ENCODE peak calls at places on chromosomes 7 and 10, in four cellular contexts. R, C, X and F are unnamed samples.

GRCh38 chr10:69057261-69057950 is 30.5 kb upstream of the SRGN start:
- DNase-seq in R (no peak), C (peak; percentile 92), X (no peak), F (no peak)

GRCh38 chr7:108286290-108286904 is 156.2 kb upstream of the LAMB4 start:
- DNase-seq in R (no peak), C (no peak), X (no peak), F (no peak)

GRCh38 chr10:1370298-1370697 is 314.1 kb downstream of the WDR37 start:
- DNase-seq in C (no peak), R (no peak), X (no peak), F (no peak)

GRCh38 chr10:118638680-118639079 is 43.2 kb upstream of the PRLHR start:
- DNase-seq in X (no peak), R (no peak), C (no peak), F (no peak)

GRCh38 chr10:76581685-76582084 is 1055.9 kb downstream of the KCNMA1 start:
- DNase-seq in X (no peak), R (no peak), C (no peak), F (no peak)

GRCh38 chr10:93091960-93092359 is 18.3 kb downstream of the CYP26A1 start:
- DNase-seq in R (no peak), X (no peak), C (no peak), F (no peak)

GRCh38 chr7:20330797-20331230 is at the start of gene ITGB8:
- DNase-seq in R (no peak), C (no peak), X (no peak), F (peak; percentile 23)

GRCh38 chr10:29344073-29344820 is 55.4 kb downstream of the LYZL1 start:
- DNase-seq in X (no peak), R (no peak), C (no peak), F (no peak)

GRCh38 chr10:76981251-76981650 is 656.4 kb downstream of the KCNMA1 start:
- DNase-seq in C (no peak), R (no peak), X (no peak), F (no peak)

GRCh38 chr10:5446390-5446926 is 34.1 kb downstream of the NET1 start:
- DNase-seq in C (peak; percentile 38), X (no peak), R (peak; percentile 97), F (no peak)

GRCh38 chr10:102801496-102801895 is 35.7 kb downstream of the CYP17A1 start:
- DNase-seq in X (no peak), R (no peak), C (no peak), F (no peak)

GRCh38 chr10:132860527-132860926 is 74.6 kb upstream of the NKX6-2 start:
- DNase-seq in X (no peak), C (no peak), R (peak; percentile 13), F (no peak)

GRCh38 chr10:75593690-75594556 is 162.5 kb downstream of the LRMDA start:
- DNase-seq in R (peak; percentile 27), X (no peak), C (no peak), F (no peak)

GRCh38 chr10:46542567-46543323 is 13.7 kb downstream of the GPRIN2 start:
- DNase-seq in R (no peak), C (no peak), X (no peak), F (no peak)

GRCh38 chr7:45136106-45137060 is 21.2 kb upstream of the RAMP3 start:
- DNase-seq in C (peak; percentile 57), R (peak; percentile 77), X (peak; percentile 41), F (peak; percentile 70)

GRCh38 chr7:521221-522070 is 1.8 kb upstream of the PDGFA start:
- DNase-seq in R (no peak), C (no peak), X (no peak), F (peak; percentile 76)

GRCh38 chr7:40374575-40374974 is 239.8 kb downstream of the SUGCT start:
- DNase-seq in C (no peak), R (no peak), X (no peak), F (no peak)

GRCh38 chr10:125162181-125162906 is 2.0 kb upstream of the CTBP2 start:
- DNase-seq in C (no peak), R (no peak), X (no peak), F (no peak)

GRCh38 chr7:115352375-115352774 is 430.5 kb downstream of the MDFIC start:
- DNase-seq in X (no peak), R (no peak), C (no peak), F (no peak)

GRCh38 chr7:36132025-36132424 is 21.0 kb upstream of the EEPD1 start:
- DNase-seq in C (no peak), R (no peak), X (no peak), F (no peak)

GRCh38 chr10:128032466-128032865 is 93.8 kb downstream of the MKI67 start:
- DNase-seq in X (no peak), R (no peak), C (no peak), F (no peak)

GRCh38 chr7:158125091-158125490 is 462.5 kb downstream of the PTPRN2 start:
- DNase-seq in C (no peak), X (no peak), R (no peak), F (no peak)

GRCh38 chr10:79409038-79410035 is 36.1 kb downstream of the ZCCHC24 start:
- DNase-seq in R (no peak), X (no peak), C (no peak), F (no peak)

GRCh38 chr7:135333196-135333595 is 99.6 kb downstream of the STRA8 start:
- DNase-seq in C (no peak), X (no peak), R (no peak), F (no peak)

GRCh38 chr7:77498659-77499379 is 38.3 kb upstream of the PTPN12 start:
- DNase-seq in X (no peak), C (no peak), R (no peak), F (no peak)

GRCh38 chr10:99917963-99918825 is 91.6 kb downstream of the DNMBP start:
- DNase-seq in C (no peak), R (no peak), X (no peak), F (no peak)

GRCh38 chr7:69047166-69047760 is 551.0 kb upstream of the AUTS2 start:
- DNase-seq in R (no peak), C (no peak), X (no peak), F (no peak)

GRCh38 chr7:68547794-68548193 is 1050.5 kb upstream of the AUTS2 start:
- DNase-seq in X (no peak), C (no peak), R (no peak), F (no peak)

GRCh38 chr7:36037121-36037662 is 115.9 kb upstream of the EEPD1 start:
- DNase-seq in R (no peak), C (no peak), X (no peak), F (no peak)

GRCh38 chr7:109641445-109641844 is 1071.8 kb downstream of the DNAJB9 start:
- DNase-seq in R (no peak), C (no peak), X (no peak), F (no peak)

GRCh38 chr7:127594490-127594889 is 954 bp downstream of the FSCN3 start:
- DNase-seq in R (no peak), C (peak; percentile 73), X (no peak), F (no peak)

GRCh38 chr7:151689196-151689971 is 169.7 kb upstream of the RHEB start:
- DNase-seq in X (no peak), C (no peak), R (no peak), F (no peak)

GRCh38 chr7:96497567-96497966 is 175.7 kb upstream of the SLC25A13 start:
- DNase-seq in C (no peak), X (no peak), R (no peak), F (no peak)

GRCh38 chr7:24819916-24820689 is 62.8 kb upstream of the GSDME start:
- DNase-seq in X (no peak), R (peak; percentile 86), C (peak; percentile 72), F (peak; percentile 50)

GRCh38 chr7:157253850-157254249 is 83.0 kb upstream of the DNAJB6 start:
- DNase-seq in R (no peak), X (no peak), C (no peak), F (no peak)

GRCh38 chr10:31384589-31384949 is 65.6 kb downstream of the ZEB1 start:
- DNase-seq in R (no peak), X (no peak), C (no peak), F (no peak)

GRCh38 chr7:154345093-154345492 is 292.9 kb downstream of the DPP6 start:
- DNase-seq in C (no peak), X (no peak), R (no peak), F (no peak)

GRCh38 chr7:676246-676971 is 50.1 kb upstream of the DNAAF5 start:
- DNase-seq in C (no peak), X (no peak), R (no peak), F (no peak)

GRCh38 chr7:19665399-19666008 is 43.3 kb downstream of the POLR1F start:
- DNase-seq in C (no peak), X (no peak), R (peak; percentile 35), F (no peak)

DNA sequence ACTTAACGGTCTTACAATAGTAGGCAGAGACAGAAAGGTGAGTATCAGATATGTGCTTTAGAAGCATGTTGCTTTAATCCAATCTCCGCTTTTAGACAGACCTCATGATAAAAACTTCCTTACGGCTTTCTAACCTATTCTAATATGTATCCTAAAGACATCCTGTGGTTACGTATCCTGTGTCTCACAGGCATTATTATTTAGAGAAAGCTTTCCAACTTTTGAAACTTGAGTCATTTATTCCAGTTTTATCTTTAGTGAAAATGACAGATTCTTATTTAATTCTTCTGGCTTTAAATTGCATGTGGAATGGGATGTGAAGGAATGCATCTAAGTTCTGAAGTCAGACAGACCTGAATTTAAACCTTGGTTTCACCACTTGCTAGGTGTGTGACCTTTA is 118.9 kb downstream of the OTUD1 start:
- DNase-seq in X (no peak), C (no peak), R (no peak), F (no peak)
- TF ChIP-seq SPI1 in X (no peak), C (no peak), R (no peak), F (no peak)

GRCh38 chr7:138495485-138495884 is 35.4 kb downstream of the TRIM24 start:
- DNase-seq in X (no peak), C (no peak), R (no peak), F (no peak)
- TF ChIP-seq POLR2AphosphoS5 in X (no peak), C (no peak), R (no peak), F (no peak)

DNA sequence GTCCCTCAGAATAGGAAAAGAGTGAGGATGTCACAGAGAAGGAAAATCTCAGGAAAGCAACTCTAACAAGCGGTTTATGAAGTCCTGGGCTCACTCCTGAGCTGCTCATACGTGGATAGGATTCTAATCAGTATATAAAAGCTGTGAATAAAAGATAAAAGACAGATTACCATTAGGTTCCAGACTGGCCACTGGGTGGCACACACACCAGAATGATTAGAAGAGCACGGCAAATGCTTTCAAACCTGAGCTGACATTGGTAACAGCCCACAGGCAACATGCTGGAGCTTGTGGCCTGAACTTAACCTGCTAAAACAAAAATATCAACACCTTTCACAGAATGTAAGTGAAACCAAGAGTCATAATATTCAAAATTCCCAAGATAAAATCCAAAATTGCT is 370.8 kb downstream of the GRID1 start:
- DNase-seq in C (no peak), R (peak; percentile 32), X (peak; percentile 20), F (no peak)
- TF ChIP-seq SPI1 in C (no peak), R (no peak), X (no peak), F (no peak)

GRCh38 chr10:101438881-101439391 is 85.0 kb downstream of the BTRC start:
- DNase-seq in C (no peak), X (no peak), R (no peak), F (no peak)
- TF ChIP-seq POLR2AphosphoS5 in C (no peak), X (no peak), R (no peak), F (no peak)

GRCh38 chr7:14219125-14219524 is 229.7 kb upstream of the ETV1 start:
- DNase-seq in R (no peak), C (no peak), X (no peak), F (no peak)
- TF ChIP-seq SPI1 in R (no peak), C (no peak), X (no peak), F (no peak)